ENCODE peak calls at places on chromosomes 13 and 19, in four cellular contexts. L is astrocyte of the spinal cord, W is cardiac muscle cell, O is stomach. X is an unnamed sample.
A peak's percentile ranks its signal among the peaks of the same experiment; 100 is the strongest.

GRCh38 chr13:113491418-113491883 is 940 bp upstream of the DCUN1D2 start:
- DNase-seq in L (peak; percentile 29), W (peak; percentile 23), O (peak; percentile 37), X (no peak)

GRCh38 chr13:50277127-50277526 is 261.9 kb downstream of the KCNRG start:
- DNase-seq in L (no peak), W (no peak), O (no peak), X (no peak)

GRCh38 chr19:5530701-5531100 is 37.1 kb downstream of the TINCR start:
- DNase-seq in L (no peak), W (no peak), O (no peak), X (no peak)

GRCh38 chr19:27392027-27392632 is 1820.8 kb downstream of the UQCRFS1 start:
- DNase-seq in L (no peak), W (no peak), O (peak; percentile 21), X (no peak)

GRCh38 chr13:85970727-85971126 is 171.5 kb upstream of the SLITRK6 start:
- DNase-seq in L (peak; percentile 22), W (peak; percentile 17), O (no peak), X (no peak)

GRCh38 chr13:43285891-43286602 is 262.7 kb downstream of the DNAJC15 start:
- DNase-seq in L (peak; percentile 84), W (no peak), O (no peak), X (no peak)

GRCh38 chr19:13104848-13105646 is 2.4 kb upstream of the LYL1 start:
- DNase-seq in L (no peak), W (no peak), O (no peak), X (no peak)

GRCh38 chr19:40174087-40174486 is 17.1 kb upstream of the MAP3K10 start:
- DNase-seq in L (no peak), W (no peak), O (no peak), X (no peak)

GRCh38 chr13:112928958-112929777 is 39.8 kb upstream of the MCF2L start:
- DNase-seq in L (peak; percentile 4), W (peak; percentile 61), O (no peak), X (no peak)

GRCh38 chr19:12333162-12334159 is at the start of gene ZNF563:
- DNase-seq in L (peak; percentile 88), W (peak; percentile 96), O (peak; percentile 99), X (peak; percentile 49)

GRCh38 chr13:33644607-33645543 is 173.1 kb upstream of the RFC3 start:
- DNase-seq in L (no peak), W (peak; percentile 75), O (no peak), X (no peak)

GRCh38 chr13:46624353-46624752 is 71.4 kb downstream of the LRCH1 start:
- DNase-seq in L (no peak), W (no peak), O (no peak), X (no peak)

GRCh38 chr13:93867481-93867880 is 612.0 kb downstream of the DCT start:
- DNase-seq in L (no peak), W (no peak), O (no peak), X (no peak)

GRCh38 chr13:54611400-54611799 is 1582.8 kb downstream of the OLFM4 start:
- DNase-seq in L (no peak), W (no peak), O (no peak), X (no peak)

GRCh38 chr19:38250821-38251563 is 5.2 kb downstream of the PPP1R14A start:
- DNase-seq in L (peak; percentile 43), W (peak; percentile 73), O (peak; percentile 60), X (no peak)

GRCh38 chr19:55459551-55459949 is 1.9 kb downstream of the ISOC2 start:
- DNase-seq in L (no peak), W (no peak), O (no peak), X (no peak)

GRCh38 chr13:32225494-32225931 is 89.7 kb downstream of the ZAR1L start:
- DNase-seq in L (peak; percentile 91), W (peak; percentile 36), O (no peak), X (peak; percentile 50)

GRCh38 chr13:74298912-74299311 is 164.7 kb upstream of the KLF12 start:
- DNase-seq in L (no peak), W (no peak), O (no peak), X (no peak)

GRCh38 chr19:19955208-19955607 is 54.5 kb downstream of the ZNF93 start:
- DNase-seq in L (no peak), W (no peak), O (no peak), X (no peak)

GRCh38 chr13:98976338-98976737 is 1.5 kb downstream of the DOCK9 start:
- DNase-seq in L (peak; percentile 80), W (peak; percentile 59), O (no peak), X (peak; percentile 40)

GRCh38 chr19:40989453-40989852 is 1.6 kb upstream of the CYP2B6 start:
- DNase-seq in L (no peak), W (no peak), O (no peak), X (no peak)

GRCh38 chr19:49999371-50000010 is 25.7 kb downstream of the VRK3 start:
- DNase-seq in L (no peak), W (peak; percentile 50), O (no peak), X (no peak)

GRCh38 chr19:17703823-17704463 is 15.3 kb upstream of the MAP1S start:
- DNase-seq in L (no peak), W (peak; percentile 65), O (peak; percentile 68), X (no peak)

GRCh38 chr13:29497137-29497654 is 98.3 kb downstream of the SLC7A1 start:
- DNase-seq in L (peak; percentile 53), W (peak; percentile 92), O (no peak), X (no peak)

GRCh38 chr19:30498707-30499106 is 126.5 kb downstream of the ZNF536 start:
- DNase-seq in L (no peak), W (no peak), O (no peak), X (no peak)

GRCh38 chr13:38530492-38530891 is 156.4 kb upstream of the FREM2 start:
- DNase-seq in L (peak; percentile 1), W (peak; percentile 48), O (no peak), X (no peak)

DNA sequence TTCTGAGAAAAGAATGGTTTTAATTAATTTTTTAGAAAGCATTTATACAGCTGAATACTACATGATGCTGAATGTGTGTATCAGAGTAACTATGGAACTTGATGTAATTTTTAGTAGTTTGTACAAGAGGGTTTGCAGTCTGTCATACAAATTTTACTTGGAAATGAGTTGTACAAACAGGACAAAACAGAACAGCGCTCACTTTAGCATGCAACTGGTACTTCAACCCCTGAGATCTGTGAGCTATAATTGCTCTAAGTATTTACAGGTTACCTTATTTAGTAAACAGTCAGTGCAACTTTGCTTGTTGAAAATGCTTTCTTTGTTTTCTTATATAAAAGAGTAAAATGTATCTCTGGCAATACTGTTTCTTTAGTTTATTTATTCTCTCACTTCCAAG is 719 bp downstream of the TNFRSF19 start:
- DNase-seq in L (peak; percentile 58), W (peak; percentile 43), O (no peak), X (no peak)
- TF ChIP-seq CTCF in L (peak; percentile 35), W (peak; percentile 21), O (no peak), X (no peak)

GRCh38 chr19:45423589-45424190 is at the start of gene ERCC1:
- DNase-seq in L (peak; percentile 95), W (peak; percentile 97), O (peak; percentile 99), X (no peak)

GRCh38 chr19:45423033-45423588 is 606 bp downstream of the ERCC1 start:
- DNase-seq in L (no peak), W (no peak), O (no peak), X (no peak)

GRCh38 chr19:45424191-45425058 is 708 bp upstream of the ERCC1 start:
- DNase-seq in L (peak; percentile 94), W (peak; percentile 92), O (peak; percentile 62), X (peak; percentile 79)

GRCh38 chr19:45428385-45429231 is 4.9 kb upstream of the ERCC1 start:
- DNase-seq in L (peak; percentile 64), W (peak; percentile 59), O (peak; percentile 38), X (no peak)
- H3K4me3 ChIP-seq in L (peak overlapping the region; percentile 56), W (peak overlapping the region; percentile 35), O (peak overlapping the region; percentile 45), X (peak overlapping the region; percentile 60)

GRCh38 chr13:48233097-48233885 is at the start of gene ITM2B:
- DNase-seq in L (peak; percentile 68), W (peak; percentile 79), O (peak; percentile 82), X (no peak)
- TF ChIP-seq CTCF in L (peak; percentile 32), W (peak; percentile 41), O (no peak), X (no peak)

DNA sequence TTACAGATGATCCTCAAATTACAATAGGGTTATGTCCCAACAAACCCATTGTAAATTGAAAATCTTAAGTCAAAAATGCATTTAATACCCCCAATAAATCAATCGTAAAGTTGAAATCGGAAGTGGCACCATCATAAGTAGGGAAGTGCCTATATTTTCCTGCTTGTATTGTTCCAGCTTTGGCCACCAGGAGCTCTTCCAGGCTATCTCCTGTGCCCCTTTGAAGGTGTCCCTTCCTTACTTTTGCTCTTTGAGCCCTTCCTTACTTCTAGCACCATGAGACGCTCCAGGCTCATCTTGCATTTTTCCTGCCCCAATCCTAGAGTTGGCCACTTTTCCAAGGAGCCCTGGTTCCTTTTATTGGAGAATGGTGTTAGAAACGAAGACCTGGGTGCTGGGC is 163.0 kb upstream of the TSC22D1 start:
- DNase-seq in L (no peak), W (no peak), O (no peak), X (no peak)
- H3K4me3 ChIP-seq in L (no peak overlapping the region), W (no peak overlapping the region), O (no peak overlapping the region), X (no peak overlapping the region)

DNA sequence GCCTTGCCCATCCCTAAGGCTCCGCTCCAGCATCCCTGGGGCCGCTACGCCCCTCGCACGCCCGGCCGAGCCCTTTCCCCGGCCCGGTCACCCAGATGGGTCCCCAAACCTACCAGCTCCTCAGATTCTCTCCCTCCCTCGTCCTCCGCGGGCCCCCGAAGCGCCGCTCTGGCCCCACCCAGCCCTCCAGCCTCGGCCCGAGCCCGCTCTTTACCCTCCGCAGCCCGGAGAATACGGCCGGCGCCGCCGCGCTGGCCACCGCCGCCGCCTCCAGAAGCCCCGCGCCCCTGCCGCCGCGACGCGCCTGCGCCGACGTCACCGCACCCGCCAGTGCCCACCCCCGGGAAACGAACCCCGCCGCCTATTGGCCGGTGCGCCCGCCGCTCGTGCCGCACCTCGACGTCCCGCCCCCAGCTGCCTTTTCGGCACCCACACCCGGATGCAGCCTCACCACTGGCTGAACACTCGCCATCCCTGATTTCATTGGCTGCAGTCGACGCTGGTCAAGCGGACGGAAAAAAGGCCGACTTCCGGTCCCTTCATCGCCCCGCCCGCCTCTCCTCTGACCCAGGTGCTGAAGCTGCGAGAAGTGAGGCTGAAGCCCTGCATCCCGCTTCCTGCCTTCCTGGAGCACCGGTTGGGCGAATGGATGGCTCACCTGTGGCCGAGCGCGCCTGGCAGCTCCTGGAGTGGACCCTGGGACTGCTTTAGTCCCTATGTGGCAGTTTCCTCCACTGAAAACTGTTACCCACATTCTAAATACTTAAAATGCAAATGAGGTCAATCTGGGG is at the start of gene DAPK3:
- DNase-seq in L (peak; percentile 98), W (peak; percentile 99), O (peak; percentile 98), X (peak; percentile 85)
- TF ChIP-seq CTCF in L (no peak), W (no peak), O (no peak), X (no peak)

GRCh38 chr13:52097197-52097596 is 31.7 kb downstream of the NEK5 start:
- DNase-seq in L (no peak), W (no peak), O (no peak), X (no peak)
- H3K4me3 ChIP-seq in L (no peak overlapping the region), W (no peak overlapping the region), O (no peak overlapping the region), X (no peak overlapping the region)

DNA sequence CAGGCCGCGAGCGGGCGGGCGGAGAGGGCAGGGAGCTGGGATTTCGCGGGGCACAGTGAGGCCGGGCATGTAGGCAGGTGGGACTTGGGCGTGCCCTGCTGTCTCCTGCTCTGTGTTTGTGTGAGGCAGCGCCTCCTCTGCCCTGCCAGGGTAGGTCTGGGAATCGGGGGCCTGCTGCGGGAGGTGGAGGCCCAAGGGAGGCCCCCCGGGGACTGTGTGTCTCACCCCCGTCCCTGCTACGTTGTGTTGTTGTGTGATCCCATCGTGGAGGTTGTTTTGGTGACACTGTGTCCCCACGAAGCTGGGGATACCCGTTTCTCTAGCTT is 957 bp downstream of the FXYD1 start:
- DNase-seq in L (no peak), W (no peak), O (no peak), X (no peak)
- TF ChIP-seq CTCF in L (no peak), W (no peak), O (no peak), X (no peak)